ENCODE peak calls at places on chromosome 17, in four cellular contexts. J is mesendoderm, F is SHP77, B is B cell. R is an unnamed sample.

GRCh38 chr17:66255112-66255511 is 25.9 kb upstream of the APOH start:
- DNase-seq in J (peak), F (peak), B (peak), R (peak)

GRCh38 chr17:1058423-1059130 is 61.6 kb downstream of the TIMM22 start:
- DNase-seq in B (peak), J (peak), F (peak), R (peak)

GRCh38 chr17:79947351-79948031 is 88.2 kb downstream of the TBC1D16 start:
- DNase-seq in F (no peak), B (no peak), J (no peak), R (no peak)

GRCh38 chr17:2943971-2944370 is 119.4 kb downstream of the OR1D5 start:
- DNase-seq in F (no peak), J (no peak), B (no peak), R (no peak)

GRCh38 chr17:34981538-34982241 is 1.4 kb downstream of the LIG3 start:
- DNase-seq in J (peak), F (no peak), B (no peak), R (peak)

GRCh38 chr17:13374203-13375143 is 227.3 kb downstream of the HS3ST3A1 start:
- DNase-seq in F (no peak), B (no peak), J (no peak), R (no peak)

GRCh38 chr17:40417609-40418427 is at the start of gene TOP2A:
- DNase-seq in J (peak), B (peak), F (peak), R (peak)

GRCh38 chr17:10243905-10244844 is 45.8 kb upstream of the GAS7 start:
- DNase-seq in B (no peak), J (no peak), F (no peak), R (peak)

GRCh38 chr17:4733073-4733531 is 1.9 kb downstream of the MED11 start:
- DNase-seq in J (no peak), F (no peak), B (peak), R (no peak)

GRCh38 chr17:10737168-10737622 is 7.4 kb upstream of the TMEM220 start:
- DNase-seq in F (peak), B (no peak), J (peak), R (peak)

GRCh38 chr17:66819466-66819865 is 15.5 kb upstream of the CACNG5 start:
- DNase-seq in F (no peak), B (no peak), J (no peak), R (no peak)

GRCh38 chr17:4006745-4007211 is 42.5 kb upstream of the ATP2A3 start:
- DNase-seq in J (peak), B (no peak), F (no peak), R (no peak)

GRCh38 chr17:8117980-8118768 is at the start of gene ALOXE3:
- DNase-seq in J (peak), B (peak), F (no peak), R (peak)

GRCh38 chr17:31525801-31526549 is 134.5 kb downstream of the RAB11FIP4 start:
- DNase-seq in B (peak), F (no peak), J (peak), R (no peak)

GRCh38 chr17:143785-144281 is 6.5 kb downstream of the SCGB1C2 start:
- DNase-seq in B (peak), F (peak), J (peak), R (peak)

GRCh38 chr17:76378548-76379274 is 5.7 kb upstream of the SPHK1 start:
- DNase-seq in F (no peak), B (no peak), J (peak), R (no peak)

GRCh38 chr17:79147791-79148506 is 73.3 kb downstream of the ENGASE start:
- DNase-seq in B (no peak), J (peak), F (no peak), R (no peak)

GRCh38 chr17:43701318-43701743 is 39.6 kb upstream of the MEOX1 start:
- DNase-seq in J (no peak), B (no peak), F (no peak), R (no peak)

GRCh38 chr17:73393962-73394361 is 82.2 kb upstream of the CDC42EP4 start:
- DNase-seq in F (no peak), B (no peak), J (peak), R (peak)

GRCh38 chr17:45740553-45741330 is 43.4 kb upstream of the CRHR1 start:
- DNase-seq in B (no peak), F (peak), J (peak), R (peak)

GRCh38 chr17:77722366-77722765 is 236.1 kb upstream of the TNRC6C start:
- DNase-seq in F (no peak), J (no peak), B (no peak), R (no peak)

GRCh38 chr17:2853111-2853721 is 57.0 kb downstream of the RAP1GAP2 start:
- DNase-seq in F (no peak), B (peak), J (peak), R (peak)

GRCh38 chr17:57338257-57338919 is 82.1 kb downstream of the MSI2 start:
- DNase-seq in J (peak), B (peak), F (no peak), R (no peak)

GRCh38 chr17:7650509-7651096 is at the start of gene ATP1B2:
- DNase-seq in J (peak), F (no peak), B (peak), R (peak)

GRCh38 chr17:78879679-78880186 is 23.3 kb downstream of the CEP295NL start:
- DNase-seq in B (peak), J (no peak), F (no peak), R (no peak)

GRCh38 chr17:3693829-3694231 is 2.1 kb downstream of the P2RX5 start:
- DNase-seq in B (peak), F (no peak), J (no peak), R (no peak)

GRCh38 chr17:18039535-18040286 is 503 bp downstream of the GID4 start:
- DNase-seq in F (no peak), J (peak), B (no peak), R (no peak)

GRCh38 chr17:33457477-33457876 is 164.4 kb upstream of the ASIC2 start:
- DNase-seq in J (no peak), F (no peak), B (no peak), R (no peak)

GRCh38 chr17:81863833-81864768 is 3.8 kb upstream of the P4HB start:
- DNase-seq in F (no peak), B (peak), J (peak), R (no peak)

GRCh38 chr17:57906910-57907309 is 48.3 kb downstream of the CUEDC1 start:
- DNase-seq in J (peak), B (no peak), F (no peak), R (no peak)

GRCh38 chr17:43341705-43342600 is 56.8 kb upstream of the ARL4D start:
- DNase-seq in F (no peak), J (no peak), B (no peak), R (peak)

GRCh38 chr17:80980397-80981061 is 11.1 kb upstream of the CHMP6 start:
- DNase-seq in J (peak), B (no peak), F (no peak), R (peak)

R was measured in bronchial epithelial cell.